ENCODE peak calls at places on chromosomes 7 and 10, in six cellular contexts. N, A, J, K, Q and P are unnamed samples.

GRCh38 chr10:13102002-13102794 is 2.2 kb downstream of the OPTN start:
- DNase-seq in N (no peak), A (peak; percentile 23), J (no peak), K (no peak), Q (peak; percentile 31), P (no peak)

GRCh38 chr7:100693312-100694195 is 496 bp downstream of the GIGYF1 start:
- DNase-seq in N (peak; percentile 42), A (no peak), J (no peak), K (no peak), Q (no peak), P (no peak)

GRCh38 chr7:55574062-55574717 is 1.9 kb upstream of the VOPP1 start:
- DNase-seq in N (no peak), A (no peak), J (peak; percentile 50), K (no peak), Q (peak; percentile 7), P (no peak)

GRCh38 chr7:130421685-130422084 is 19.1 kb downstream of the CEP41 start:
- DNase-seq in N (no peak), A (no peak), J (no peak), K (no peak), Q (peak; percentile 52), P (peak; percentile 77)

GRCh38 chr7:44986218-44987053 is 7.6 kb upstream of the MYO1G start:
- DNase-seq in N (peak; percentile 93), A (peak; percentile 94), J (peak; percentile 96), K (peak; percentile 94), Q (peak; percentile 95), P (peak; percentile 92)

GRCh38 chr7:44244282-44244681 is 43.5 kb downstream of the YKT6 start:
- DNase-seq in N (peak; percentile 47), A (no peak), J (peak; percentile 33), K (no peak), Q (peak; percentile 31), P (no peak)

GRCh38 chr10:108465871-108466641 is 1301.5 kb upstream of the SORCS1 start:
- DNase-seq in N (no peak), A (no peak), J (no peak), K (no peak), Q (peak; percentile 57), P (no peak)

GRCh38 chr7:13602036-13602435 is 387.4 kb downstream of the ETV1 start:
- DNase-seq in N (no peak), A (no peak), J (no peak), K (no peak), Q (no peak), P (no peak)

GRCh38 chr7:93921607-93922446 is at the start of gene GNG11:
- DNase-seq in N (peak; percentile 53), A (no peak), J (peak; percentile 7), K (peak; percentile 79), Q (peak; percentile 98), P (peak; percentile 17)

GRCh38 chr10:62062752-62063512 is 161.4 kb downstream of the ARID5B start:
- DNase-seq in N (no peak), A (no peak), J (no peak), K (no peak), Q (no peak), P (no peak)

GRCh38 chr10:17758200-17758599 is 6.2 kb downstream of the TMEM236 start:
- DNase-seq in N (no peak), A (no peak), J (no peak), K (no peak), Q (peak; percentile 53), P (no peak)

GRCh38 chr7:124022551-124022950 is 10.3 kb downstream of the TMEM229A start:
- DNase-seq in N (no peak), A (no peak), J (no peak), K (no peak), Q (no peak), P (no peak)

GRCh38 chr10:132443998-132444876 is 47.2 kb downstream of the PWWP2B start:
- DNase-seq in N (no peak), A (no peak), J (peak; percentile 50), K (no peak), Q (no peak), P (no peak)

GRCh38 chr7:117124585-117125220 is 171.4 kb downstream of the ST7 start:
- DNase-seq in N (peak; percentile 48), A (no peak), J (peak; percentile 33), K (peak; percentile 88), Q (peak; percentile 99), P (peak; percentile 33)

GRCh38 chr10:87547734-87548311 is 43.1 kb downstream of the MINPP1 start:
- DNase-seq in N (no peak), A (no peak), J (no peak), K (no peak), Q (peak; percentile 58), P (no peak)

GRCh38 chr7:27677912-27678612 is 15.4 kb upstream of the HIBADH start:
- DNase-seq in N (no peak), A (no peak), J (no peak), K (no peak), Q (peak; percentile 97), P (no peak)

GRCh38 chr10:118407742-118408141 is 65.6 kb upstream of the FAM204A start:
- DNase-seq in N (no peak), A (no peak), J (no peak), K (no peak), Q (no peak), P (no peak)

GRCh38 chr7:26653430-26653911 is 210.9 kb downstream of the SKAP2 start:
- DNase-seq in N (peak; percentile 22), A (peak; percentile 63), J (no peak), K (no peak), Q (peak; percentile 46), P (no peak)

GRCh38 chr10:29878492-29878891 is 180.9 kb downstream of the JCAD start:
- DNase-seq in N (no peak), A (no peak), J (no peak), K (no peak), Q (no peak), P (no peak)

GRCh38 chr10:14017380-14017943 is 313.3 kb downstream of the FRMD4A start:
- DNase-seq in N (no peak), A (no peak), J (no peak), K (no peak), Q (peak; percentile 85), P (no peak)

GRCh38 chr7:28483868-28484267 is 71.5 kb downstream of the CREB5 start:
- DNase-seq in N (no peak), A (no peak), J (no peak), K (no peak), Q (no peak), P (no peak)

GRCh38 chr10:73916761-73917470 is 6.0 kb downstream of the PLAU start:
- DNase-seq in N (no peak), A (no peak), J (no peak), K (no peak), Q (no peak), P (no peak)

GRCh38 chr10:85280014-85280413 is 951.6 kb downstream of the CCSER2 start:
- DNase-seq in N (no peak), A (no peak), J (no peak), K (no peak), Q (no peak), P (no peak)

GRCh38 chr7:38321515-38321944 is 48.1 kb upstream of the TARP start:
- DNase-seq in N (no peak), A (no peak), J (no peak), K (no peak), Q (peak; percentile 41), P (no peak)

GRCh38 chr10:103153302-103153759 is 39.7 kb downstream of the NT5C2 start:
- DNase-seq in N (no peak), A (peak; percentile 78), J (no peak), K (no peak), Q (no peak), P (no peak)

GRCh38 chr7:33392143-33392542 is 262.8 kb downstream of the BBS9 start:
- DNase-seq in N (no peak), A (peak; percentile 46), J (no peak), K (no peak), Q (no peak), P (peak; percentile 96)

GRCh38 chr10:99676435-99676834 is 17.1 kb downstream of the ENTPD7 start:
- DNase-seq in N (no peak), A (no peak), J (no peak), K (no peak), Q (peak; percentile 22), P (no peak)

GRCh38 chr7:96414931-96415292 is 93.0 kb upstream of the SLC25A13 start:
- DNase-seq in N (peak; percentile 55), A (peak; percentile 22), J (peak; percentile 69), K (no peak), Q (peak; percentile 50), P (peak; percentile 52)

GRCh38 chr7:128838981-128839731 is 8.9 kb downstream of the FLNC start:
- DNase-seq in N (no peak), A (no peak), J (no peak), K (no peak), Q (no peak), P (no peak)

GRCh38 chr7:158828343-158829020 is 827 bp downstream of the ESYT2 start:
- DNase-seq in N (peak; percentile 59), A (peak; percentile 19), J (peak; percentile 33), K (no peak), Q (no peak), P (peak; percentile 35)

GRCh38 chr7:42770106-42770505 is 141.8 kb downstream of the C7orf25 start:
- DNase-seq in N (no peak), A (no peak), J (no peak), K (no peak), Q (no peak), P (no peak)

GRCh38 chr7:84043661-84044191 is 150.9 kb downstream of the SEMA3A start:
- DNase-seq in N (no peak), A (no peak), J (no peak), K (no peak), Q (peak; percentile 12), P (no peak)

GRCh38 chr10:20682782-20683181 is 214.3 kb downstream of the NEBL start:
- DNase-seq in N (no peak), A (no peak), J (no peak), K (no peak), Q (no peak), P (no peak)

GRCh38 chr10:60827791-60828488 is 49.7 kb downstream of the CDK1 start:
- DNase-seq in N (no peak), A (no peak), J (no peak), K (no peak), Q (peak; percentile 66), P (no peak)

GRCh38 chr7:12674861-12675260 is 12.6 kb upstream of the ARL4A start:
- DNase-seq in N (peak; percentile 36), A (no peak), J (peak; percentile 69), K (no peak), Q (peak; percentile 44), P (no peak)